ENCODE peak calls at places on chromosomes 13 and 19, in seven cellular contexts. S, C, N, A, R, V and K are unnamed samples.

GRCh38 chr19:12792048-12792852 is 964 bp downstream of the JUNB start:
- DNase-seq in V (no peak), N (peak; percentile 41), A (peak; percentile 46), S (no peak), R (peak; percentile 61), C (no peak), K (no peak)

GRCh38 chr19:40621966-40622772 is 21.0 kb downstream of the LTBP4 start:
- DNase-seq in N (peak; percentile 21), S (no peak), V (no peak), C (no peak), A (no peak), R (no peak), K (no peak)

GRCh38 chr19:3176715-3177501 is 1.7 kb upstream of the S1PR4 start:
- DNase-seq in V (no peak), A (no peak), N (no peak), C (peak; percentile 75), R (peak; percentile 77), S (no peak), K (no peak)

GRCh38 chr19:7922841-7923205 is 2.7 kb downstream of the SNAPC2 start:
- DNase-seq in C (no peak), S (no peak), A (no peak), N (no peak), V (no peak), R (no peak), K (no peak)

GRCh38 chr13:113804703-113805430 is 45.8 kb downstream of the TMEM255B start:
- DNase-seq in C (no peak), N (no peak), A (no peak), S (no peak), R (no peak), V (no peak), K (no peak)

GRCh38 chr19:41545547-41545946 is 30.4 kb upstream of the CEACAM21 start:
- DNase-seq in S (no peak), N (no peak), A (no peak), V (no peak), C (no peak), R (no peak), K (no peak)

GRCh38 chr13:110913911-110914292 is 967 bp downstream of the ANKRD10 start:
- DNase-seq in R (no peak), N (no peak), A (no peak), S (no peak), C (no peak), V (no peak), K (no peak)

GRCh38 chr19:17620696-17621095 is 65.2 kb downstream of the COLGALT1 start:
- DNase-seq in V (no peak), S (no peak), N (no peak), A (no peak), C (no peak), R (no peak), K (no peak)

GRCh38 chr13:109940637-109941036 is 154.3 kb upstream of the IRS2 start:
- DNase-seq in S (no peak), C (no peak), A (no peak), V (no peak), R (no peak), N (no peak), K (no peak)

GRCh38 chr19:17688853-17689595 is 870 bp upstream of the UNC13A start:
- DNase-seq in N (no peak), S (no peak), R (no peak), A (no peak), V (no peak), C (no peak), K (no peak)

GRCh38 chr19:35963514-35963913 is 27.3 kb downstream of the LRFN3 start:
- DNase-seq in V (no peak), R (peak; percentile 55), A (peak; percentile 34), C (no peak), N (no peak), S (no peak), K (no peak)

GRCh38 chr13:110329798-110330461 is 22.8 kb downstream of the COL4A2 start:
- DNase-seq in N (no peak), C (no peak), S (no peak), A (no peak), R (no peak), V (no peak), K (no peak)

GRCh38 chr13:81408647-81409046 is 1067.7 kb upstream of the SPRY2 start:
- DNase-seq in N (no peak), A (no peak), C (no peak), R (no peak), S (no peak), V (no peak), K (no peak)

GRCh38 chr19:2428027-2428690 is 773 bp upstream of the TIMM13 start:
- DNase-seq in N (peak; percentile 48), V (no peak), C (no peak), S (no peak), A (no peak), R (no peak), K (no peak)

GRCh38 chr19:4723465-4724251 is at the start of gene DPP9:
- DNase-seq in R (peak; percentile 97), C (peak; percentile 98), N (peak; percentile 100), A (peak; percentile 97), S (peak; percentile 98), V (peak; percentile 100), K (peak; percentile 96)

GRCh38 chr13:56861472-56861871 is 279.2 kb upstream of the PRR20A start:
- DNase-seq in S (no peak), A (peak; percentile 1), C (no peak), R (no peak), V (no peak), N (no peak), K (peak; percentile 2)

GRCh38 chr13:105773887-105774538 is 761.4 kb downstream of the EFNB2 start:
- DNase-seq in S (no peak), N (no peak), A (peak; percentile 1), R (no peak), C (peak; percentile 63), V (no peak), K (no peak)

GRCh38 chr19:16828990-16829821 is at the start of gene SIN3B:
- DNase-seq in N (peak; percentile 97), S (peak; percentile 61), A (peak; percentile 77), C (peak; percentile 83), V (peak; percentile 81), R (peak; percentile 97), K (no peak)

GRCh38 chr13:27362064-27362751 is 62.2 kb upstream of the GTF3A start:
- DNase-seq in V (no peak), S (peak; percentile 87), R (peak; percentile 83), N (peak; percentile 89), C (peak; percentile 69), A (peak; percentile 68), K (no peak)

GRCh38 chr13:109595466-109595865 is 190.9 kb downstream of the IRS2 start:
- DNase-seq in C (no peak), S (no peak), N (no peak), R (no peak), V (no peak), A (no peak), K (no peak)

GRCh38 chr13:105165449-105166125 is 1369.9 kb downstream of the EFNB2 start:
- DNase-seq in A (no peak), C (no peak), V (peak; percentile 15), N (no peak), S (no peak), R (no peak), K (no peak)

GRCh38 chr13:25114220-25114619 is 18.3 kb downstream of the PABPC3 start:
- DNase-seq in N (peak; percentile 71), A (peak; percentile 62), S (peak; percentile 77), V (peak; percentile 56), C (peak; percentile 59), R (peak; percentile 54), K (peak; percentile 45)

GRCh38 chr13:30569901-30570576 is 47.7 kb upstream of the USPL1 start:
- DNase-seq in R (peak; percentile 5), A (peak; percentile 52), S (peak; percentile 36), N (no peak), V (no peak), C (peak; percentile 66), K (no peak)

GRCh38 chr19:995051-995827 is 5.0 kb upstream of the GRIN3B start:
- DNase-seq in V (no peak), C (no peak), R (no peak), N (no peak), A (no peak), S (no peak), K (no peak)

GRCh38 chr13:108176685-108177274 is 38.6 kb downstream of the LIG4 start:
- DNase-seq in C (peak; percentile 36), V (no peak), S (no peak), R (peak; percentile 29), N (peak; percentile 46), A (peak; percentile 42), K (no peak)

GRCh38 chr13:99218969-99219368 is 18.3 kb downstream of the UBAC2 start:
- DNase-seq in R (no peak), V (peak; percentile 62), S (no peak), A (no peak), C (no peak), N (no peak), K (no peak)

GRCh38 chr19:51096473-51097165 is 11.6 kb downstream of the CTU1 start:
- DNase-seq in C (peak; percentile 21), R (no peak), A (no peak), N (no peak), V (no peak), S (no peak), K (no peak)
- TF ChIP-seq SIN3A in C (no peak), R (no peak), A (no peak), N (no peak), V (no peak), S (no peak), K (no peak)

GRCh38 chr19:5897189-5897969 is 6.2 kb downstream of the NDUFA11 start:
- DNase-seq in S (no peak), V (no peak), A (no peak), N (no peak), C (no peak), R (no peak), K (no peak)
- TF ChIP-seq CTCF in S (peak; percentile 62), V (no peak), A (peak; percentile 35), N (peak; percentile 18), C (no peak), R (peak; percentile 35), K (no peak)

GRCh38 chr13:20873348-20873747 is 29.2 kb downstream of the XPO4 start:
- DNase-seq in A (no peak), C (no peak), N (no peak), R (no peak), V (no peak), S (no peak), K (no peak)
- TF ChIP-seq SIN3A in A (no peak), C (no peak), N (no peak), R (no peak), V (no peak), S (no peak), K (no peak)

DNA sequence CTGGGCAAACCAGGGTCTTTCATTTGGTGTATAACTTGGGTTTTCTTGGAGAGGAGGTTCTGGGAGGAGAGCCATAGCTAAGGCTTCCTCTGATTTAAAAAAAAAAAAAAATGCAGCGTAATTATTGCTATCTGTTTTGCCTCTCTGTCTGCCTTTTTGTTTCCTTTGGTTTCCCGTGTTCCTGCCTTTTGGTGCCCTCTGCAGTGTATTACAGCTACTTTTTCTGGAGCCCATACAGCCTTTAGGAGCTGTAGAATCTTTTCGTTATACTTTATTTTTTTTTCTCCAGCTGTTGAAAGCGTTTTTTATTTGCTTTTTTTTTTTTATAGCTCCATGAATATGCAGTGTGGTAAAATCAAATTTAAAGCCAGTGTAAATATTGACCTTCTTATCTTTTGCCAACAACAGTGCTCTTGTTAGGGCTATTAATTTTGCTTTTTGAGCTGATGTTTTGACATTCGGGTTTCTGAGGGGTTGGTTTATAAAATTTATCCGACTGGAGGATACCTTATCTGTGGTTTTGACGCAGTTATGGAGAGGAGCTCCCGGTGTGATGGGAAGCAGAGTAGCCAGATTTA is 38.1 kb downstream of the ZNF493 start:
- DNase-seq in R (no peak), N (peak; percentile 34), C (no peak), A (no peak), S (no peak), V (no peak), K (no peak)
- TF ChIP-seq CTCF in R (peak; percentile 11), N (no peak), C (no peak), A (no peak), S (peak; percentile 2), V (no peak), K (no peak)